ENCODE peak calls at places on chromosomes 6 and 20, in eight cellular contexts. U is GM23338, P is GM23248, H is neural progenitor cell, M is HCT116, S is PC-3, B is OCI-LY7, N is hepatocyte. K is an unnamed sample.

GRCh38 chr6:5401845-5402738 is 140.8 kb downstream of the FARS2 start:
- DNase-seq in U (peak; percentile 43), P (peak; percentile 55), H (peak; percentile 23), M (peak; percentile 12), S (peak; percentile 59), B (peak; percentile 22), N (no peak), K (no peak)

GRCh38 chr6:71383891-71384489 is 95.4 kb downstream of the OGFRL1 start:
- DNase-seq in U (peak; percentile 77), P (peak; percentile 67), H (peak; percentile 44), M (peak; percentile 22), S (peak; percentile 72), B (peak; percentile 60), N (peak; percentile 64), K (peak; percentile 41)

GRCh38 chr6:70566751-70567382 is at the start of gene SDHAF4:
- DNase-seq in U (peak; percentile 97), P (peak; percentile 95), H (peak; percentile 96), M (peak; percentile 63), S (peak; percentile 84), B (peak; percentile 91), N (peak; percentile 96), K (peak; percentile 89)

GRCh38 chr20:64140956-64141355 is 23.3 kb upstream of the MYT1 start:
- DNase-seq in U (no peak), P (no peak), H (no peak), M (no peak), S (no peak), B (no peak), N (no peak), K (no peak)

GRCh38 chr6:113843500-113844068 is 13.6 kb upstream of the MARCKS start:
- DNase-seq in U (no peak), P (no peak), H (peak; percentile 28), M (no peak), S (no peak), B (no peak), N (no peak), K (no peak)

GRCh38 chr20:47464380-47465101 is 37.1 kb upstream of the NCOA3 start:
- DNase-seq in U (peak; percentile 28), P (peak; percentile 96), H (no peak), M (peak; percentile 36), S (peak; percentile 100), B (no peak), N (peak; percentile 93), K (no peak)

GRCh38 chr6:18327621-18328548 is 59.3 kb upstream of the RNF144B start:
- DNase-seq in U (peak; percentile 75), P (no peak), H (peak; percentile 18), M (no peak), S (no peak), B (peak; percentile 92), N (no peak), K (no peak)

GRCh38 chr6:34099878-34100277 is 46.0 kb downstream of the GRM4 start:
- DNase-seq in U (no peak), P (no peak), H (no peak), M (no peak), S (no peak), B (no peak), N (no peak), K (no peak)

GRCh38 chr6:57205550-57206328 is 16.4 kb downstream of the RAB23 start:
- DNase-seq in U (no peak), P (no peak), H (no peak), M (no peak), S (no peak), B (no peak), N (no peak), K (no peak)

GRCh38 chr6:156579564-156579963 is 197.6 kb upstream of the ARID1B start:
- DNase-seq in U (no peak), P (no peak), H (no peak), M (no peak), S (no peak), B (no peak), N (no peak), K (no peak)

GRCh38 chr6:5132741-5133140 is 47.6 kb downstream of the PPP1R3G start:
- DNase-seq in U (peak; percentile 76), P (peak; percentile 93), H (peak; percentile 60), M (no peak), S (no peak), B (peak; percentile 17), N (peak; percentile 23), K (no peak)

GRCh38 chr6:125509477-125509876 is 207.7 kb upstream of the HDDC2 start:
- DNase-seq in U (no peak), P (no peak), H (no peak), M (no peak), S (no peak), B (no peak), N (no peak), K (no peak)

GRCh38 chr20:19886666-19887288 is 128.7 kb downstream of the RIN2 start:
- DNase-seq in U (peak; percentile 37), P (no peak), H (peak; percentile 16), M (no peak), S (peak; percentile 26), B (no peak), N (peak; percentile 35), K (no peak)

GRCh38 chr6:66948106-66948505 is 1241.1 kb upstream of the EYS start:
- DNase-seq in U (no peak), P (no peak), H (no peak), M (no peak), S (peak; percentile 58), B (no peak), N (no peak), K (no peak)

GRCh38 chr20:45857836-45858250 is 429 bp downstream of the ZSWIM3 start:
- DNase-seq in U (peak; percentile 76), P (peak; percentile 37), H (peak; percentile 44), M (no peak), S (no peak), B (peak; percentile 58), N (no peak), K (peak; percentile 43)

GRCh38 chr20:5044075-5044620 is 42.8 kb upstream of the SLC23A2 start:
- DNase-seq in U (no peak), P (no peak), H (no peak), M (no peak), S (no peak), B (peak; percentile 15), N (no peak), K (no peak)

GRCh38 chr6:4031442-4031841 is 47.5 kb downstream of the FAM217A start:
- DNase-seq in U (no peak), P (no peak), H (no peak), M (no peak), S (no peak), B (no peak), N (no peak), K (no peak)

GRCh38 chr6:44833248-44833647 is 445.7 kb downstream of the CDC5L start:
- DNase-seq in U (no peak), P (no peak), H (no peak), M (no peak), S (no peak), B (no peak), N (no peak), K (peak; percentile 82)

GRCh38 chr6:43729537-43729936 is 40.5 kb upstream of the VEGFA start:
- DNase-seq in U (no peak), P (no peak), H (no peak), M (no peak), S (no peak), B (no peak), N (no peak), K (no peak)

GRCh38 chr6:118896339-118897136 is 2.6 kb downstream of the ASF1A start:
- DNase-seq in U (peak; percentile 64), P (peak; percentile 68), H (no peak), M (peak; percentile 69), S (peak; percentile 65), B (peak; percentile 67), N (peak; percentile 40), K (peak; percentile 69)

GRCh38 chr6:168196385-168196860 is 117.4 kb upstream of the FRMD1 start:
- DNase-seq in U (no peak), P (no peak), H (no peak), M (no peak), S (peak; percentile 38), B (no peak), N (no peak), K (no peak)

GRCh38 chr20:19661717-19662637 is 96.1 kb upstream of the RIN2 start:
- DNase-seq in U (peak; percentile 83), P (peak; percentile 81), H (peak; percentile 70), M (peak; percentile 56), S (peak; percentile 91), B (peak; percentile 63), N (peak; percentile 84), K (peak; percentile 68)

GRCh38 chr20:10652185-10652584 is 21.6 kb downstream of the JAG1 start:
- DNase-seq in U (no peak), P (no peak), H (no peak), M (no peak), S (no peak), B (no peak), N (no peak), K (no peak)
- H3K27ac ChIP-seq in U (no peak overlapping the region), P (no peak overlapping the region), H (no peak overlapping the region), M (no peak overlapping the region), S (no peak overlapping the region), B (no peak overlapping the region), N (no peak overlapping the region), K (no peak overlapping the region)

DNA sequence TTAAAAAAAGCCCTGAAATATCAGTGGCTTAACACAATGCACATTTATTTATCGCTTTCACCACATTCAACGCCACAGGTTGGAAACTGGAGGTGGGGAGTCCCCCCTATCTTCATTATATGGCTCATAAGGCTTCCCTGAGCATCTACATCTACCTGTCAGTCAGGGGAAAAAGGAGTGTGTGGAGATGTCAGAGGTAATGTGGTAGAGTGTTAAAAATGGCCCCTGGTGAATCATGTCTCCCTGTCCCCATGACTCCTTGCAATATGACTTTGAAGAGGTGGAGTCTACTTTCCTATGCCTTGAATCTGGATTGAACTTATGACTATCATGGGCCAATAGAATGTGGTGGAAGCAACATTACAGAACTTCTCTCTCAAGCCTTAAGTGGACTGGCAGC is 65.5 kb upstream of the BTBD3 start:
- DNase-seq in U (no peak), P (no peak), H (no peak), M (no peak), S (no peak), B (no peak), N (no peak), K (no peak)
- TF ChIP-seq EZH2phosphoT487 in U (no peak), P (no peak), H (no peak), M (no peak), S (no peak), B (no peak), N (no peak), K (no peak)

DNA sequence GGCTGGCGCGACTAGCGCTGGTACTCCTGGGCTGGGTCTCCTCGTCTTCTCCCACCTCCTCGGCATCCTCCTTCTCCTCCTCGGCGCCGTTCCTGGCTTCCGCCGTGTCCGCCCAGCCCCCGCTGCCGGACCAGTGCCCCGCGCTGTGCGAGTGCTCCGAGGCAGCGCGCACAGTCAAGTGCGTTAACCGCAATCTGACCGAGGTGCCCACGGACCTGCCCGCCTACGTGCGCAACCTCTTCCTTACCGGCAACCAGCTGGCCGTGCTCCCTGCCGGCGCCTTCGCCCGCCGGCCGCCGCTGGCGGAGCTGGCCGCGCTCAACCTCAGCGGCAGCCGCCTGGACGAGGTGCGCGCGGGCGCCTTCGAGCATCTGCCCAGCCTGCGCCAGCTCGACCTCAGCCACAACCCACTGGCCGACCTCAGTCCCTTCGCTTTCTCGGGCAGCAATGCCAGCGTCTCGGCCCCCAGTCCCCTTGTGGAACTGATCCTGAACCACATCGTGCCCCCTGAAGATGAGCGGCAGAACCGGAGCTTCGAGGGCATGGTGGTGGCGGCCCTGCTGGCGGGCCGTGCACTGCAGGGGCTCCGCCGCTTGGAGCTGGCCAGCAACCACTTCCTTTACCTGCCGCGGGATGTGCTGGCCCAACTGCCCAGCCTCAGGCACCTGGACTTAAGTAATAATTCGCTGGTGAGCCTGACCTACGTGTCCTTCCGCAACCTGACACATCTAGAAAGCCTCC is 1.6 kb downstream of the TPBG start:
- DNase-seq in U (peak; percentile 75), P (peak; percentile 68), H (peak; percentile 62), M (peak; percentile 24), S (peak; percentile 62), B (no peak), N (peak; percentile 61), K (no peak)
- H3K4me3 ChIP-seq in U (peak overlapping the region; percentile 86), P (peak overlapping the region; percentile 99), H (peak overlapping the region; percentile 81), M (peak overlapping the region; percentile 82), S (peak overlapping the region; percentile 79), B (no peak overlapping the region), N (peak overlapping the region; percentile 91), K (peak overlapping the region; percentile 80)

GRCh38 chr6:35764238-35764896 is 12.0 kb upstream of the CLPSL2 start:
- DNase-seq in U (peak; percentile 99), P (no peak), H (peak; percentile 79), M (peak; percentile 50), S (no peak), B (no peak), N (no peak), K (peak; percentile 18)
- H3K27ac ChIP-seq in U (peak overlapping the region; percentile 87), P (no peak overlapping the region), H (no peak overlapping the region), M (no peak overlapping the region), S (no peak overlapping the region), B (no peak overlapping the region), N (no peak overlapping the region), K (no peak overlapping the region)

K was measured in MM.1S.